ENCODE peak calls at places on chromosomes 3 and 15, in four cellular contexts. One of them, this sample, is unnamed. For H3K4me1, the result is how much of the 10 kb centered on the place peaks cover.

GRCh38 chr3:7847021-7847420 is 654.6 kb upstream of the LMCD1 start:
- DNase-seq in body of pancreas: no peak
- DNase-seq in astrocyte: no peak
- DNase-seq in heart right ventricle: no peak
- DNase-seq in this sample: no peak

GRCh38 chr15:81480645-81481053 is 106.6 kb upstream of the TMC3 start:
- DNase-seq in heart right ventricle: peak
- DNase-seq in astrocyte: peak
- DNase-seq in body of pancreas: peak
- DNase-seq in this sample: peak

GRCh38 chr3:51679318-51679717 is 8.3 kb downstream of the TEX264 start:
- DNase-seq in astrocyte: no peak
- DNase-seq in body of pancreas: no peak
- DNase-seq in heart right ventricle: no peak
- DNase-seq in this sample: no peak

GRCh38 chr3:196868297-196868661 is 559 bp downstream of the SENP5 start:
- DNase-seq in astrocyte: peak
- DNase-seq in body of pancreas: peak
- DNase-seq in heart right ventricle: peak
- DNase-seq in this sample: peak

GRCh38 chr3:58184309-58184981 is 26.3 kb downstream of the DNASE1L3 start:
- DNase-seq in body of pancreas: no peak
- DNase-seq in heart right ventricle: no peak
- DNase-seq in astrocyte: no peak
- DNase-seq in this sample: no peak

GRCh38 chr3:11335056-11335608 is 62.9 kb downstream of the ATG7 start:
- DNase-seq in astrocyte: peak
- DNase-seq in heart right ventricle: peak
- DNase-seq in body of pancreas: peak
- DNase-seq in this sample: peak

GRCh38 chr3:147672035-147672434 is 262.9 kb downstream of the ZIC1 start:
- DNase-seq in astrocyte: no peak
- DNase-seq in heart right ventricle: no peak
- DNase-seq in body of pancreas: no peak
- DNase-seq in this sample: no peak

GRCh38 chr3:61899700-61900462 is 338.5 kb downstream of the PTPRG start:
- DNase-seq in body of pancreas: no peak
- DNase-seq in heart right ventricle: no peak
- DNase-seq in astrocyte: no peak
- DNase-seq in this sample: no peak

GRCh38 chr3:42752441-42752840 is 20.6 kb downstream of the CCDC13 start:
- DNase-seq in body of pancreas: no peak
- DNase-seq in heart right ventricle: no peak
- DNase-seq in astrocyte: no peak
- DNase-seq in this sample: no peak

GRCh38 chr3:154972951-154973350 is 107.2 kb upstream of the MME start:
- DNase-seq in astrocyte: peak
- DNase-seq in body of pancreas: no peak
- DNase-seq in heart right ventricle: no peak
- DNase-seq in this sample: no peak

GRCh38 chr3:72306800-72307341 is 521.9 kb upstream of the PROK2 start:
- DNase-seq in astrocyte: no peak
- DNase-seq in heart right ventricle: no peak
- DNase-seq in body of pancreas: peak
- DNase-seq in this sample: no peak

GRCh38 chr3:27721717-27722564 is at the start of gene EOMES:
- DNase-seq in heart right ventricle: no peak
- DNase-seq in astrocyte: peak
- DNase-seq in body of pancreas: peak
- DNase-seq in this sample: peak

GRCh38 chr15:70491183-70491621 is 272.2 kb downstream of the UACA start:
- DNase-seq in heart right ventricle: no peak
- DNase-seq in astrocyte: peak
- DNase-seq in body of pancreas: no peak
- DNase-seq in this sample: no peak
- H3K4me1 ChIP-seq in heart right ventricle: under half
- H3K4me1 ChIP-seq in astrocyte: half or more
- H3K4me1 ChIP-seq in body of pancreas: under half
- H3K4me1 ChIP-seq in this sample: under half

GRCh38 chr3:49021213-49021812 is 608 bp upstream of the NDUFAF3 start:
- DNase-seq in astrocyte: peak
- DNase-seq in body of pancreas: peak
- DNase-seq in heart right ventricle: peak
- DNase-seq in this sample: peak

GRCh38 chr3:49017978-49018706 is at the start of gene DALRD3:
- DNase-seq in body of pancreas: peak
- DNase-seq in heart right ventricle: peak
- DNase-seq in astrocyte: peak
- DNase-seq in this sample: peak

GRCh38 chr3:49020335-49021212 is 1.3 kb upstream of the NDUFAF3 start:
- DNase-seq in heart right ventricle: peak
- DNase-seq in astrocyte: no peak
- DNase-seq in body of pancreas: peak
- DNase-seq in this sample: peak

GRCh38 chr3:49018707-49019006 is 277 bp upstream of the DALRD3 start:
- DNase-seq in body of pancreas: no peak
- DNase-seq in heart right ventricle: no peak
- DNase-seq in astrocyte: no peak
- DNase-seq in this sample: no peak

DNA sequence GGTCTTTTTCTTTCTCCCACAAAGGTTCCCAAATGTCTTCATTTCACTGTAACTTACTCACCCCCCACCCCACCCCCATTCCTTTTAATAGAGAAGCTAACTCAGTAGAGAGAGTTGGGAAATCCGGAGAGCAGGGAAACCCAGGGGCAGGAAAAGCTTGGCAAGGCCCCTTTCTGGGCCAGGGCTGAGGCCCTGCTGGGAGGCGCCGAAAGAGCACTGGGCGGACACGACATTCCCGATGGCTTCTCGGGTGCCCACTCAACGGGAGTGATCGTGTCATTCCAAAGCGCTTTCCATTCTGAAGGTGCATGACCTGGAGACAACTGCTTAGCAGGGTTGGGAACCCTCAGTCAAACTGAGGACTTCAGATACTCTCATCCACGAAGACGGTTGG is 1.6 kb upstream of the DALRD3 start:
- DNase-seq in body of pancreas: no peak
- DNase-seq in astrocyte: no peak
- DNase-seq in heart right ventricle: no peak
- DNase-seq in this sample: peak
- H3K4me3 ChIP-seq in body of pancreas: no peak
- H3K4me3 ChIP-seq in astrocyte: peak
- H3K4me3 ChIP-seq in heart right ventricle: peak
- H3K4me3 ChIP-seq in this sample: peak

GRCh38 chr3:30288830-30289229 is 317.6 kb upstream of the TGFBR2 start:
- DNase-seq in heart right ventricle: no peak
- DNase-seq in body of pancreas: no peak
- DNase-seq in astrocyte: no peak
- DNase-seq in this sample: no peak
- H3K4me1 ChIP-seq in heart right ventricle: under half
- H3K4me1 ChIP-seq in body of pancreas: under half
- H3K4me1 ChIP-seq in astrocyte: under half
- H3K4me1 ChIP-seq in this sample: under half

DNA sequence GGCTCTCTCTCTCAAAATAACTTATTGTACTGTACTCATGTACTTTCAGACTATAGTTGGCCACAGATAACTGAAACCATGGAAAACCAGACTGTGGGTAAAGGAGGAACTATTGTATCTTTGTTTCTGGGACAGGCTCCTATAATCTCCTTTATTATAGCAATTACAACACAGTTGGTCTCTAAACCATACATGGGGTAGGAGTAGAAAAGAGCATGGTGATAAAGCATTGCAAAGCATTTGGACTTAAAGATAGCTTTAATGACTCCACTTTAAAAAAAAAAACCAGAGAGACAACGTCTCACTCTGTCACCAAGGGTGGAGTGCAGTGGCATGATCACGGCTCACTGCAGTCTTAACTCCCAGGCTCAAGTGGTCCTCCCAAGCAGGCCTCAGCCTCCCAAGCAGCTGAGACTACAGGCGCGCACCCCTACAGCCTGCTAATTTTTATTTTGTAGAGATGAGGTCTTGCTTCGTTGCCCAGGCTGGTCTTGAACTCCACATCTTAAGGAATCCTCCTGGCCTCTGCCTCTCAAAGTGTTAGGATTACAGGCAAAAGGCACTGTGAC is 68.2 kb downstream of the DENND4A start:
- DNase-seq in body of pancreas: no peak
- DNase-seq in heart right ventricle: no peak
- DNase-seq in astrocyte: no peak
- DNase-seq in this sample: peak
- H3K4me3 ChIP-seq in body of pancreas: no peak
- H3K4me3 ChIP-seq in heart right ventricle: no peak
- H3K4me3 ChIP-seq in astrocyte: no peak
- H3K4me3 ChIP-seq in this sample: no peak

GRCh38 chr3:111592143-111592542 is 3.0 kb downstream of the ZBED2 start:
- DNase-seq in body of pancreas: no peak
- DNase-seq in heart right ventricle: no peak
- DNase-seq in astrocyte: peak
- DNase-seq in this sample: no peak
- H3K4me1 ChIP-seq in body of pancreas: under half
- H3K4me1 ChIP-seq in heart right ventricle: under half
- H3K4me1 ChIP-seq in astrocyte: half or more
- H3K4me1 ChIP-seq in this sample: under half

DNA sequence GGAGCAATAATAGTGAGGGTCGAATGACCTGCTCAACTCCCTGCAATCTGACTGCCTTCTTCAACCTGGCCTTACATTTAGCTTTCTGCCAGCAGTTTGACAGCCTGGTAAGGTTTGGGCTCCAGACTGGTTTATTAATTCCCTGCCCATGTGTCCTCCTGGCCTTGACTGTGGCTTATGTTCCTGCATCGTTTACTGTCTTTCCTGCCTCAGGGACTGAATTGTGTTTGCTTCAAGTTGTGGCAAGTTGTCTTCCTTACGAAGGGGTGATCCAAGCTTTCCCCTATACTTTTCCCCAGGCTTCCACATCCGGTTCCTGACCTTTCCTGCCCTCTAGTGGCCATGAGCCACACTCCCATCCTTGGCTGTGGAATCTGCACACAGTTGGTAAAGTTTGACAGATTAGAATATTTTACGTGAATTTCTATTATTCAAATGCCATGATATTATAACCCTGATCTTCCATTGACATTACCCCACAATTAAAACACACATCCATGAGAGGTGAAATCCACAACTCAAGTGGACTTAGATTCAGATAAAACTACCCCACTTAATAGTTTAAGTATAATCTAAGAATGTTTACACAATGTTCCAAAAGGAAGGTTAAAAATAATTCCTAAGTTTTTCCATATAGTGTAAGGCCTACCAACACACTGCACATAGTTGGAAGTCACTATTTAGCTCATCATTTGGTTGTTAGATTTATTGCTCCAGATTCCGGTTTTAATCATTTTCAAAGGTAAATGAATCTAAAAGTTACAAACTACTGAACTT is 95.7 kb downstream of the NEDD4 start:
- DNase-seq in astrocyte: peak
- DNase-seq in heart right ventricle: peak
- DNase-seq in body of pancreas: peak
- DNase-seq in this sample: peak
- H3K4me3 ChIP-seq in astrocyte: no peak
- H3K4me3 ChIP-seq in heart right ventricle: peak
- H3K4me3 ChIP-seq in body of pancreas: no peak
- H3K4me3 ChIP-seq in this sample: no peak

DNA sequence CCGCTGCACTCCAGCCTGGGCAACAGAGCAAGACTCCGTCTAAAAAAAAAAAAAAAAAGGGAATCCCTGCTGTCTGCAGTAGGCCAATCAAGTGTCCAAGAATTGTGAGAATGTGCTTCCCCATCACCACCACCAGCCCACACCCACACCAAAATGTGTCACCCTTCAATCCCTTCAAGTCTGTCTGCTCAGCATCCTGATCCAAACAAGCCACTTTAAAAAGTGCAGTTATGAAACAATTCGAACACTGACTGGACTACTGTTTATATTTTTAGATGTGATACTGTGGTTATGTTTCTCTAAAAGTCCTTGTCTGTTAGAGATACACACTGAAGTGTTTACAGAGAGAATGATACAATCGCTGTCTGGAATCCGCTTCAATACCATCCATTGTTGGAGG is 78.1 kb upstream of the CGNL1 start:
- DNase-seq in astrocyte: peak
- DNase-seq in heart right ventricle: no peak
- DNase-seq in body of pancreas: no peak
- DNase-seq in this sample: no peak
- H3K4me1 ChIP-seq in astrocyte: under half
- H3K4me1 ChIP-seq in heart right ventricle: under half
- H3K4me1 ChIP-seq in body of pancreas: under half
- H3K4me1 ChIP-seq in this sample: under half

DNA sequence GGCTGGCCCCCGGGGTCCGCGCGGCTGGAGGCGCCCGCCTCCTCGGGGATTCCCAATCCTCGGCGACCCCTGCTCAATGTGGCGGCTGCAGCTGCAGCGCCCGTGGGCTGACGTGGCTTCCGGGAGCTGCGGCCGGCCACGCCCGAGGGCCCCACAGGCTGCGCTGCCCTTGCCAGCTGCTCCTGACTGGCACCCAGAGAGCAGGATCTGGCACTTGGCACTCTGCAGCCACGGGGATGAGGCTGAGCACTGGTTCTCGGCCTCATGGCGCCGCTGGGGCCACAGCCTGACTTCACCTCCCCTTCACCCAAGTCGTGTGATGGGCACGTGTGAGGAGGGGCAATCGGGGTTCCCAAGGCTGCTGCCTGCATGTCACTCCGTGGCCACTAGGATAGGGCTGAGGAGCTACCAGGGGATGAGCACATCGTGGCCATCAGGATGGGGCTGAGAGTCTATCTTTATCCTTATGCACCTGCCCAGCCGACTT is 267.8 kb upstream of the FRG2C start:
- DNase-seq in heart right ventricle: no peak
- DNase-seq in astrocyte: no peak
- DNase-seq in body of pancreas: no peak
- DNase-seq in this sample: peak
- H3K4me3 ChIP-seq in heart right ventricle: peak
- H3K4me3 ChIP-seq in astrocyte: no peak
- H3K4me3 ChIP-seq in body of pancreas: no peak
- H3K4me3 ChIP-seq in this sample: no peak

GRCh38 chr3:9398715-9399708 is 1.6 kb downstream of the SETD5 start:
- DNase-seq in body of pancreas: peak
- DNase-seq in heart right ventricle: no peak
- DNase-seq in astrocyte: peak
- DNase-seq in this sample: peak
- H3K4me1 ChIP-seq in body of pancreas: half or more
- H3K4me1 ChIP-seq in heart right ventricle: half or more
- H3K4me1 ChIP-seq in astrocyte: half or more
- H3K4me1 ChIP-seq in this sample: under half

DNA sequence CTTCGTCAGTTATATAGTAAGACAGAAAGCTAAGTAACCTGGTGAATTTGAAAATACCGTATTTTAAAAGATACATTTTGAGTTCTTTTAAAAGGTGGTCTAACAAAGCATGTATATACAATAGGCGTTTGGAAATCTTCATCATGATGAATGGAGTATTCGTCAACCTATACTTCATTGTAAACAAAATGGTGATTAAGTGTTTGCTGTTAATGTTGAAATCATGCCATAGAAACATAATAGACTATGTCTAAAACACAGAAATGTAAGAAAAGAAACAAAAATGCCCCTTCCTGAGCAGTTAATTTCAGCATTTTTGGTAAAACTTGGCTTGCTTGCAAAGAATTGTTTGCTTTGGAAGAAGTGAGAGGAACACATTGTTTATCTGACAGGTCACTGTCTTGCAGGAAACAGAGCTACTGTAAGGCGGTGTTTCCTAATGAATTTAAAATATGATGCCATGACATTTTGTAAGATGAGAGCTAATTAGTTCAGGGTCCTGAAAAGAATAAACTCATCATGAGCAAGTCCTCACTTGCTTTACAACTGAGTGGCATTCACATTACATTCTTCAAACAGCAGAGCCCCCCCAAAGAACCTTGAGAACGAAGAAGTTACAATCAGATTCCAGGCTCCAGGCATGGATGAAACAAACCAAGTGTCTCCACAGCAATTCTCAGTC is 126.7 kb downstream of the SERPINI1 start:
- DNase-seq in body of pancreas: no peak
- DNase-seq in astrocyte: no peak
- DNase-seq in heart right ventricle: no peak
- DNase-seq in this sample: no peak
- H3K4me3 ChIP-seq in body of pancreas: no peak
- H3K4me3 ChIP-seq in astrocyte: no peak
- H3K4me3 ChIP-seq in heart right ventricle: no peak
- H3K4me3 ChIP-seq in this sample: no peak

This sample was measured in small intestine.